ENCODE peak calls at places on chromosomes 6 and 20, in four cellular contexts. R is PC-9, P is stomach, T is dorsolateral prefrontal cortex. X is an unnamed sample.

GRCh38 chr20:17399303-17399985 is 131.7 kb downstream of the BFSP1 start:
- DNase-seq in R (no peak), P (no peak), T (no peak), X (no peak)

GRCh38 chr20:57008217-57008616 is 258.2 kb downstream of the BMP7 start:
- DNase-seq in R (peak; percentile 67), P (no peak), T (no peak), X (no peak)

GRCh38 chr20:41261790-41262717 is 55.5 kb downstream of the ZHX3 start:
- DNase-seq in R (peak; percentile 46), P (no peak), T (no peak), X (no peak)

GRCh38 chr6:5379647-5380242 is 118.4 kb downstream of the FARS2 start:
- DNase-seq in R (no peak), P (no peak), T (no peak), X (peak; percentile 34)

GRCh38 chr6:158471339-158471738 is 88.6 kb upstream of the TMEM181 start:
- DNase-seq in R (no peak), P (no peak), T (no peak), X (no peak)

GRCh38 chr6:18091382-18091781 is 31.1 kb downstream of the NHLRC1 start:
- DNase-seq in R (no peak), P (no peak), T (no peak), X (peak; percentile 53)

GRCh38 chr6:45377041-45377554 is 636 bp downstream of the SUPT3H start:
- DNase-seq in R (no peak), P (no peak), T (no peak), X (peak; percentile 78)

GRCh38 chr6:112683926-112684325 is 336.8 kb downstream of the RFPL4B start:
- DNase-seq in R (no peak), P (no peak), T (no peak), X (no peak)

GRCh38 chr6:100427452-100427851 is 37.3 kb downstream of the SIM1 start:
- DNase-seq in R (no peak), P (no peak), T (no peak), X (no peak)

GRCh38 chr6:123263981-123264380 is 267.9 kb downstream of the CLVS2 start:
- DNase-seq in R (peak; percentile 44), P (no peak), T (no peak), X (no peak)

GRCh38 chr20:47453167-47453782 is 48.4 kb upstream of the NCOA3 start:
- DNase-seq in R (peak; percentile 92), P (no peak), T (no peak), X (no peak)

GRCh38 chr6:36114798-36115408 is 15.4 kb upstream of the MAPK13 start:
- DNase-seq in R (no peak), P (no peak), T (no peak), X (no peak)

GRCh38 chr6:16752206-16752867 is 8.9 kb downstream of the ATXN1 start:
- DNase-seq in R (peak; percentile 90), P (no peak), T (no peak), X (peak; percentile 37)

GRCh38 chr6:132020138-132020551 is 69.0 kb upstream of the CCN2 start:
- DNase-seq in R (peak; percentile 23), P (no peak), T (no peak), X (no peak)

GRCh38 chr6:129842137-129842536 is 19.0 kb downstream of the TMEM244 start:
- DNase-seq in R (no peak), P (no peak), T (no peak), X (no peak)

GRCh38 chr6:13470240-13471140 is 16.9 kb downstream of the GFOD1 start:
- DNase-seq in R (no peak), P (no peak), T (peak; percentile 72), X (no peak)

GRCh38 chr6:7148100-7148822 is 40.5 kb downstream of the RREB1 start:
- DNase-seq in R (peak; percentile 58), P (no peak), T (no peak), X (no peak)

GRCh38 chr6:157143171-157143884 is 180.0 kb downstream of the TMEM242 start:
- DNase-seq in R (no peak), P (no peak), T (no peak), X (no peak)

GRCh38 chr6:132246632-132247270 is 154.5 kb downstream of the MOXD1 start:
- DNase-seq in R (peak; percentile 12), P (no peak), T (no peak), X (no peak)

GRCh38 chr20:3400260-3401155 is 7.0 kb downstream of the DNAAF9 start:
- DNase-seq in R (no peak), P (peak; percentile 50), T (no peak), X (no peak)

GRCh38 chr6:88982720-88983119 is 19.3 kb upstream of the RNGTT start:
- DNase-seq in R (peak; percentile 42), P (peak; percentile 56), T (no peak), X (no peak)

GRCh38 chr20:53829706-53830521 is 236.3 kb upstream of the ZNF217 start:
- DNase-seq in R (peak; percentile 70), P (no peak), T (no peak), X (no peak)

GRCh38 chr6:31915756-31916155 is 11.8 kb upstream of the C2 start:
- DNase-seq in R (no peak), P (no peak), T (no peak), X (no peak)

GRCh38 chr20:59818911-59819310 is 114.5 kb downstream of the SYCP2 start:
- DNase-seq in R (no peak), P (no peak), T (no peak), X (peak; percentile 12)

GRCh38 chr20:59817846-59818245 is 115.6 kb downstream of the SYCP2 start:
- DNase-seq in R (no peak), P (no peak), T (no peak), X (no peak)

GRCh38 chr20:59820204-59821041 is 113.0 kb downstream of the SYCP2 start:
- DNase-seq in R (peak; percentile 69), P (no peak), T (peak; percentile 79), X (peak; percentile 19)

GRCh38 chr20:59821201-59821600 is 112.2 kb downstream of the SYCP2 start:
- DNase-seq in R (no peak), P (no peak), T (no peak), X (peak; percentile 9)

DNA sequence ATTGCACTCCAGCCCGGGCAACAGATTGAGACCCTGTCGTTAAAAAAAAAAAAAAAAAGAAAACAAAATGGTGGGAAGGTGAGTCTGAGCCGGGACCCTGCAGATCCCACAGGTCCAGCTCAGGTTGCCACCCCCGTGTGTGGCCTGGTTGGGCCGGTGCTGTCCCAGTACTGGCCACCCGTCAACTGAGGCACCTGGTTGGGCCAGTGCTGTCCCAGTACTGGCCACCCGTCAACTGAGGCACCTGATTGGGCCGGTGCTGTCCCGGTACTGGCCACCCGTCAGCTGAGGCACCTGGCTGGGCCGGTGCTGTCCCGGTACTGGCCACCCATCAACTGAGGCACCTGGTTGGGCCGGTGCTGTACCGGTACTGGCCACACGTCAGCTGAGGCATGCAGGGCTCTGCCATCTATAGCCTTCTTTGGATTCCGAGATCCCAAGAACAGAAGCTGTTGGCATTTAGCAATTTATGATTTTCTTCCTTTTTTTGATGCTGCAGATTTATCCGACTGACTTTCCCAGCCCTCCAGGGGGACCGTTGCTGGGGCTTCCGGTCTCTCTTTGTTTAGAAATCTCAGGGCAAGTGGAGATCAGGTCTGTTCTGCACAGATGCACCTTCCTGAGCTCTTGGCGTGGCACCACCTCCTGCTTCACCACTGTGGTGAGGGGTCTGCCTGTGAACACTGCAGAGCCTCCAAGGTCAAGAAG is 113.8 kb downstream of the SYCP2 start:
- DNase-seq in R (no peak), P (no peak), T (peak; percentile 8), X (peak; percentile 6)
- TF ChIP-seq CTCF in R (no peak), P (no peak), T (no peak), X (no peak)

GRCh38 chr6:162631546-162631945 is 96.0 kb downstream of the PRKN start:
- DNase-seq in R (no peak), P (no peak), T (no peak), X (no peak)

GRCh38 chr6:162636167-162636566 is 91.4 kb downstream of the PRKN start:
- DNase-seq in R (no peak), P (no peak), T (no peak), X (no peak)

GRCh38 chr6:162640756-162641155 is 86.8 kb downstream of the PRKN start:
- DNase-seq in R (no peak), P (no peak), T (no peak), X (no peak)

GRCh38 chr6:162638931-162639574 is 88.5 kb downstream of the PRKN start:
- DNase-seq in R (no peak), P (no peak), T (no peak), X (no peak)

DNA sequence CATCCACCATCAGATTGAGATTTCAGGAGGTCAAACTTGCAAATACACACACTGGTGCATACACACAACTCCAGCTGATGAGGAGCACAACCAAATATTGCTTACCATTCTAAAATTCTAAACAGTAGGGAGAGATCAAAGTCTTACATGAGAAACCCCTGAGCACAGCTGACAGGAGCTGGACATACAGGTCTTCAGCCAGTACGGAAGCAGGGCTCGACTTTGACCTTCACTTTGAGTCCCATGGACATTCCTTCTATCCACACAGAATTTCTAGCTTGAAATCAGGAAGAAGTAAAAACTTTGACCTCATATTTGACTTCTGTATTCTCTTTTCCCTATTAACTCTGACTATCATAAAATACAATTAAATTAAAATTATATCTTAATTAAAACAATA is 90.2 kb downstream of the PRKN start:
- DNase-seq in R (no peak), P (no peak), T (no peak), X (no peak)
- H3K27ac ChIP-seq in R (no peak overlapping the region), P (no peak overlapping the region), T (no peak overlapping the region), X (no peak overlapping the region)

DNA sequence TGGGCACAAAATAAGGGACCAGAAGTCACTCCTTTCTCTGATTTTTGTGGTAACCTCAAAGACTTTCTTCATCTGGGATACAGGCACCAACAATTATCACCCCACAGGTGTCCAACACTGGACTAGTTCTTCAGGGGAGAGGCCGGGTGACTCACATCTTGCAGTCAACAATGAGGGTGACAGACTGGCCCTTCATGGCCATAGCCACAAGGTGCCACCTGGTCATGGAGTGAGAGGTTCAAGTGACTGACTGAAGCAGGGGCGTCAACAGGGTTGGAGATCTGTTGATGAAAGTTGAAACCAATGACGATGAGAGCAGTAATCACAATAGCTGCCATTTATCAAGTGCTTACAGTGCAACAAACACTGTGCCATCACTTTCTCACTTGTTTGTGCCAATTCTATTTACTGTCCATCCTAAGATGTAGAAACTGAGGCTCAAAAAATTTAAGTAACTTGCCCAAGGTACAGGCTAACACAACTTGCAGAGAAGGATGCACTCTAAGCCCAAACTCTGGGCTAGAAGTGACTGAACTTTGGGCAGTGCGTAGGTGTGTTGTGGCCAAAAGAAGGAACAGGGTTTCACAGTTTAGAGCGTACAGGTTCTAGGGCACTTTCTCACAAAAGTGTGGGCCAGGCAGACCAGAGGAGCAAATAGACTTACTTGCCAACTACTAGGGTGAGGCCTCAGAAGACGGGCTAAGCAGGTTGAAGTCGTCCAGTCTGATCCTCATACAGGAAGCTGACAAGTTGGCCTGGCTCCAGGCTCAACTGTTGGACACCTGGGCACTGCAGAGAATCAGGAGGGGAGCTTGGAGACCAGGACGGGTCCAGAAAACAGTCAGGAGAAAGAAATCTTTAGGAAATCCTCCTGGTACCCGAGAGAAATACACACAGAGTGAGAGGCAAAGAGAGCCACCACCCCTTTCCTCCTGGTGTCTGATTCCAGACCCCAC is 30.4 kb downstream of the HLA-DPB1 start:
- DNase-seq in R (no peak), P (no peak), T (no peak), X (no peak)
- H3K27me3 ChIP-seq in R (peaks cover 41% of the 10 kb centered on the region), P (no peaks in the 10 kb centered on the region), T (no peaks in the 10 kb centered on the region), X (no peaks in the 10 kb centered on the region)

GRCh38 chr6:85129881-85130280 is 320.0 kb upstream of the NT5E start:
- DNase-seq in R (no peak), P (no peak), T (no peak), X (no peak)

GRCh38 chr6:85127179-85127498 is 322.7 kb upstream of the NT5E start:
- DNase-seq in R (no peak), P (no peak), T (no peak), X (no peak)

GRCh38 chr6:85127696-85128225 is 322.1 kb upstream of the NT5E start:
- DNase-seq in R (no peak), P (no peak), T (no peak), X (no peak)

GRCh38 chr6:85124472-85125428 is 325.1 kb upstream of the NT5E start:
- DNase-seq in R (no peak), P (no peak), T (no peak), X (no peak)

GRCh38 chr6:85126448-85127178 is 323.3 kb upstream of the NT5E start:
- DNase-seq in R (no peak), P (no peak), T (peak; percentile 57), X (peak; percentile 33)
- TF ChIP-seq CTCF in R (peak; percentile 57), P (no peak), T (peak; percentile 20), X (no peak)